ENCODE peak calls at places on chromosomes 11 and 22, in six cellular contexts. One of them, this sample, is unnamed.

GRCh38 chr22:25437414-25438160 is 126.9 kb upstream of the GRK3 start:
- DNase-seq in astrocyte of the spinal cord: no peak
- DNase-seq in GM12864: no peak
- DNase-seq in nephron progenitor cell: peak
- DNase-seq in K562: no peak
- DNase-seq in brain microvascular endothelial cell: no peak
- DNase-seq in this sample: no peak

GRCh38 chr11:4459470-4459869 is 10.4 kb downstream of the OR52K2 start:
- DNase-seq in K562: no peak
- DNase-seq in astrocyte of the spinal cord: no peak
- DNase-seq in GM12864: no peak
- DNase-seq in brain microvascular endothelial cell: no peak
- DNase-seq in nephron progenitor cell: no peak
- DNase-seq in this sample: peak

GRCh38 chr11:41051919-41052630 is 407.4 kb downstream of the LRRC4C start:
- DNase-seq in GM12864: no peak
- DNase-seq in astrocyte of the spinal cord: no peak
- DNase-seq in brain microvascular endothelial cell: no peak
- DNase-seq in K562: no peak
- DNase-seq in nephron progenitor cell: no peak
- DNase-seq in this sample: no peak

GRCh38 chr11:64870176-64870892 is 8.1 kb downstream of the EHD1 start:
- DNase-seq in astrocyte of the spinal cord: peak
- DNase-seq in brain microvascular endothelial cell: peak
- DNase-seq in K562: peak
- DNase-seq in nephron progenitor cell: no peak
- DNase-seq in GM12864: no peak
- DNase-seq in this sample: peak

GRCh38 chr22:19477321-19478085 is 1.5 kb downstream of the UFD1 start:
- DNase-seq in K562: no peak
- DNase-seq in brain microvascular endothelial cell: no peak
- DNase-seq in nephron progenitor cell: no peak
- DNase-seq in astrocyte of the spinal cord: peak
- DNase-seq in GM12864: no peak
- DNase-seq in this sample: no peak

GRCh38 chr11:85682330-85683305 is 3.4 kb downstream of the CCDC89 start:
- DNase-seq in GM12864: no peak
- DNase-seq in astrocyte of the spinal cord: peak
- DNase-seq in nephron progenitor cell: no peak
- DNase-seq in brain microvascular endothelial cell: peak
- DNase-seq in K562: peak
- DNase-seq in this sample: no peak

GRCh38 chr11:121207485-121208115 is 85.0 kb upstream of the SC5D start:
- DNase-seq in K562: no peak
- DNase-seq in GM12864: no peak
- DNase-seq in nephron progenitor cell: no peak
- DNase-seq in astrocyte of the spinal cord: no peak
- DNase-seq in brain microvascular endothelial cell: no peak
- DNase-seq in this sample: no peak

GRCh38 chr11:5690736-5691135 is 1.1 kb downstream of the TRIM22 start:
- DNase-seq in nephron progenitor cell: no peak
- DNase-seq in brain microvascular endothelial cell: no peak
- DNase-seq in K562: no peak
- DNase-seq in astrocyte of the spinal cord: peak
- DNase-seq in GM12864: no peak
- DNase-seq in this sample: no peak

GRCh38 chr11:111301004-111301839 is 2.9 kb downstream of the POU2AF3 start:
- DNase-seq in astrocyte of the spinal cord: no peak
- DNase-seq in nephron progenitor cell: no peak
- DNase-seq in GM12864: no peak
- DNase-seq in brain microvascular endothelial cell: no peak
- DNase-seq in K562: no peak
- DNase-seq in this sample: no peak

GRCh38 chr22:48554893-48555552 is 1272.7 kb downstream of the BRD1 start:
- DNase-seq in brain microvascular endothelial cell: no peak
- DNase-seq in K562: no peak
- DNase-seq in astrocyte of the spinal cord: no peak
- DNase-seq in nephron progenitor cell: peak
- DNase-seq in GM12864: no peak
- DNase-seq in this sample: no peak
- TF ChIP-seq CTCF in brain microvascular endothelial cell: no peak
- TF ChIP-seq CTCF in K562: no peak
- TF ChIP-seq CTCF in astrocyte of the spinal cord: no peak
- TF ChIP-seq CTCF in nephron progenitor cell: peak
- TF ChIP-seq CTCF in GM12864: no peak
- TF ChIP-seq CTCF in this sample: no peak

DNA sequence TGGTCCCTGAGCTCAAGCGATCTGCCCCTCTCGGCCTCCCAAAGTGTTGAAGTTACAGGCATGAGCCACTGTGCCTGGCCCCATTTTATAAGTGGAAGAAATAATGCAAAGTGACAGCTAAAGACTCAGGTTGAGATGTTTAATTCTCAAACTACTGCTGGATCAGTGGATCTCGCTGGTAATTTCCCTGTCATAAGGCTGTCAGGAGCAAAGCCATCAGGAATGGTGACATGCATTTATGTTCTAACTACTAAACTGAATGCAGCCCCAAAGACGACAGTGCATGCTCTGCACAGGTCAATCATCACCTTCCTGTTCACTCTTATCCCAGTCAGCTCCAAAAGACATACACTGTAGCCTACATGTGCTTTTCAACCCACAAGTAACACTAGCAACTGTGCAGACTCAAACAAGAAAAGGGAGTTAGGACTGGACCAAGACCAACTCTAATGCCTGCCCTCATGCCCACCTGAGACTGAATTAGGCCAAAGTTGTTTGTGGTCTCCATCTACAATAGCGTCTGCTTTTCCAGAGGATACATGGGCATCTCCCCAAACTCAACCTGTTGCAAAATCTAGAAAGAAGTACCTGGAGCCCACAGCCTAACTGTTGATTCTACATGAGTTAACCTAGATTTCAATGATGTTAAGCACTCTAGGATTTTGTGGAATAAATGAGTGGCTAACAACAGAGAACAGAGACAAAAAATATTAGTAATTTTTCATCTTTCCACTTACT is 14.8 kb downstream of the TMEM216 start:
- DNase-seq in K562: no peak
- DNase-seq in brain microvascular endothelial cell: no peak
- DNase-seq in astrocyte of the spinal cord: no peak
- DNase-seq in GM12864: no peak
- DNase-seq in nephron progenitor cell: no peak
- DNase-seq in this sample: no peak
- TF ChIP-seq CTCF in K562: no peak
- TF ChIP-seq CTCF in brain microvascular endothelial cell: no peak
- TF ChIP-seq CTCF in astrocyte of the spinal cord: no peak
- TF ChIP-seq CTCF in GM12864: no peak
- TF ChIP-seq CTCF in nephron progenitor cell: no peak
- TF ChIP-seq CTCF in this sample: no peak

DNA sequence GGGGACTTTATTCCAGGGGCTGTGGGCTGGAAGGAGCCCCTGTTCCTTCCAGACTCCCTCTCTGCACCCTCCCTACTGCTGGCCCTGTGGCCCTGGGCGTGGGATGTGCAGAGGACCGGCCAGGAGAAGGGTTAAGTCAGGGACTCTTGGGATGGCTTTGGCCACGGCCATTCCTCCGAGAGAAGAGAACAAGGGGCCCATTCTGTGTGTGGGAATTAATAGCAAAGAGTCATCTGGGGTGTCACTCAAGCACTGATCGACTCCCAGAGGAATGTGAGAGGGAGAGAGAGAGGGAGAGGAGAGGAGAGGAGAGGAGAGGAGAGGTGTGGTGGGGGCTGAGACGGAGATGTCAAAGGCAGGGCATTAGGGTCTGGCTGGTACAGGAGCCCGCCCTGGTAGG is 14.2 kb upstream of the SOX10 start:
- DNase-seq in GM12864: no peak
- DNase-seq in K562: no peak
- DNase-seq in nephron progenitor cell: no peak
- DNase-seq in astrocyte of the spinal cord: no peak
- DNase-seq in brain microvascular endothelial cell: no peak
- DNase-seq in this sample: no peak
- TF ChIP-seq CTCF in GM12864: no peak
- TF ChIP-seq CTCF in K562: no peak
- TF ChIP-seq CTCF in nephron progenitor cell: no peak
- TF ChIP-seq CTCF in astrocyte of the spinal cord: no peak
- TF ChIP-seq CTCF in brain microvascular endothelial cell: no peak
- TF ChIP-seq CTCF in this sample: no peak

GRCh38 chr11:35305670-35306382 is 113.5 kb downstream of the SLC1A2 start:
- DNase-seq in K562: peak
- DNase-seq in brain microvascular endothelial cell: peak
- DNase-seq in nephron progenitor cell: peak
- DNase-seq in astrocyte of the spinal cord: peak
- DNase-seq in GM12864: no peak
- DNase-seq in this sample: no peak
- TF ChIP-seq CTCF in K562: peak
- TF ChIP-seq CTCF in brain microvascular endothelial cell: peak
- TF ChIP-seq CTCF in nephron progenitor cell: peak
- TF ChIP-seq CTCF in astrocyte of the spinal cord: peak
- TF ChIP-seq CTCF in GM12864: peak
- TF ChIP-seq CTCF in this sample: peak

GRCh38 chr22:30754971-30755759 is 60.5 kb downstream of the OSBP2 start:
- DNase-seq in GM12864: peak
- DNase-seq in nephron progenitor cell: peak
- DNase-seq in brain microvascular endothelial cell: peak
- DNase-seq in K562: peak
- DNase-seq in astrocyte of the spinal cord: peak
- DNase-seq in this sample: no peak
- TF ChIP-seq CTCF in GM12864: peak
- TF ChIP-seq CTCF in nephron progenitor cell: peak
- TF ChIP-seq CTCF in brain microvascular endothelial cell: peak
- TF ChIP-seq CTCF in K562: peak
- TF ChIP-seq CTCF in astrocyte of the spinal cord: peak
- TF ChIP-seq CTCF in this sample: peak

DNA sequence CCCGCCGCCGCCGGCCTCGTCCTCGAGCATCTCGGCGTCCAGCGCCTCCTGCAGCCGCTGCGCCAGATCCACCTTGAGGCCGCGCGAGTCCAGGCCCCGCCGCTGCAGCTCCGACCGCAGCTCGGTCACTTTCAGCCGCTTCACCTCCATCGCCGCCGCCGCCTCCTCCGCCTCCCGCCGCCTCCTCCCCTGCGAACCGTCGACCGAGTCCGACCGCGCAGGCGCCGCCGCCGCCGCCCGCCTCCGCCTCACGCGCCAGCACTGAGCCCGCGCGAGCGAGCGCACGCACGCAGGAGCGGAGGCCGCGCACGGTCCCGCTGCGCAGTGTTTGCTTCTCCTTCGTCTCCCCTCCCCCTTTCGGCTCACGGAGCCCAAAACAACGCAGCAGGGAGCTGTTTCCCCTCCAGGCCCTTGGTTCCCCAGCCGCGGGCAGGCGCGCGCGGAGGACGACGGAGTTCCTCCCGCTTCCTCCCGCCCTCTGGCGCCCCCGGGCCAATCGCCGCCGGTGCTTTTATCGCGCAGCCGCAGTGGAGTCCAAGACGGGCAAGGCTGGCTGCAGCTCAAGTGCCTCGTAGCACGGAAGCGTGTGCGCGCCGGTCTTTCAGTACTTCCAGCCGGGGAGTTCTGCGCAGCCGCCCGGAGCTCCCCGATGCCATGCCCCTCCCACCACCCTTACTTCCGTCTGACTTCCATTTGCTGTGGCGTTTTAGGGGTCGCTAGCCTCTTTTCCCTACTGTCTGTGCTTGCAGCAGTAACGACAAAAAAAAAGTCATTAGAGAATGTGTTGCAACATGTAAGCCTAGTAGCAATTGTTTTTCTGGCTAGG is at the start of gene HNRNPUL2:
- DNase-seq in nephron progenitor cell: peak
- DNase-seq in brain microvascular endothelial cell: peak
- DNase-seq in K562: peak
- DNase-seq in astrocyte of the spinal cord: peak
- DNase-seq in GM12864: peak
- DNase-seq in this sample: peak
- TF ChIP-seq CTCF in nephron progenitor cell: no peak
- TF ChIP-seq CTCF in brain microvascular endothelial cell: no peak
- TF ChIP-seq CTCF in K562: peak
- TF ChIP-seq CTCF in astrocyte of the spinal cord: peak
- TF ChIP-seq CTCF in GM12864: no peak
- TF ChIP-seq CTCF in this sample: no peak

DNA sequence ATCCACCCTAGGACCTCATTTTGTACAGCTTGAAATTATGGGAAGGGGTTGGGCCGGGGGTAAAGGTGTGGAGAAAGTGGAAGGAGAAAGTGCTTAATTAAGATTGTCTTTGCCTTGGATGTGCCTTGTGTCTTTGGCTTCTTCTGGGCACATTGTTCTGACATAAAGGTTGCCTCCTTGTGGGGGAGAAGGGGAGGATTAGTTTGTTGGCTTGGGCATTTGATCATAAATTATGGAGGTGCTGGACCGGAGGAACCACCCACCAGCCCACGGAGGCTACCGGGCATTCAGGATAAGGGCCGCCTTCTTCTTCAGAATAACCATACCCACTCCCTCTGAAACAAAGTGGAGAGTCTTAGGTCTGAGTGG is 1.3 kb downstream of the PAFAH1B2 start:
- DNase-seq in GM12864: no peak
- DNase-seq in brain microvascular endothelial cell: peak
- DNase-seq in K562: peak
- DNase-seq in nephron progenitor cell: peak
- DNase-seq in astrocyte of the spinal cord: peak
- DNase-seq in this sample: no peak
- TF ChIP-seq CTCF in GM12864: peak
- TF ChIP-seq CTCF in brain microvascular endothelial cell: peak
- TF ChIP-seq CTCF in K562: peak
- TF ChIP-seq CTCF in nephron progenitor cell: no peak
- TF ChIP-seq CTCF in astrocyte of the spinal cord: peak
- TF ChIP-seq CTCF in this sample: peak

GRCh38 chr11:13103962-13104554 is 94.9 kb downstream of the RASSF10 start:
- DNase-seq in nephron progenitor cell: no peak
- DNase-seq in GM12864: no peak
- DNase-seq in brain microvascular endothelial cell: no peak
- DNase-seq in K562: no peak
- DNase-seq in astrocyte of the spinal cord: no peak
- DNase-seq in this sample: no peak
- TF ChIP-seq CTCF in nephron progenitor cell: no peak
- TF ChIP-seq CTCF in GM12864: no peak
- TF ChIP-seq CTCF in brain microvascular endothelial cell: no peak
- TF ChIP-seq CTCF in K562: no peak
- TF ChIP-seq CTCF in astrocyte of the spinal cord: no peak
- TF ChIP-seq CTCF in this sample: peak

This sample was measured in CD14-positive monocyte.